ENCODE peak calls at places on chromosomes 11 and 22, in six cellular contexts. D, J, O, U, X and E are unnamed samples.

GRCh38 chr11:74770456-74770855 is 21.8 kb downstream of the RNF169 start:
- DNase-seq in D (no peak), J (no peak), O (no peak), U (no peak), X (no peak), E (no peak)

GRCh38 chr22:36722055-36722454 is 18.5 kb upstream of the CACNG2 start:
- DNase-seq in D (no peak), J (no peak), O (no peak), U (no peak), X (no peak), E (no peak)

GRCh38 chr11:21572210-21572609 is 620.7 kb upstream of the ANO5 start:
- DNase-seq in D (no peak), J (no peak), O (no peak), U (no peak), X (no peak), E (no peak)

GRCh38 chr11:71129624-71130023 is 122.8 kb downstream of the SHANK2 start:
- DNase-seq in D (peak; percentile 40), J (peak; percentile 67), O (no peak), U (no peak), X (no peak), E (no peak)

GRCh38 chr22:38843201-38843715 is 570 bp downstream of the NPTXR start:
- DNase-seq in D (peak; percentile 80), J (peak; percentile 32), O (peak; percentile 61), U (peak; percentile 47), X (no peak), E (peak; percentile 65)

GRCh38 chr11:68047437-68048290 is 8.8 kb downstream of the TCIRG1 start:
- DNase-seq in D (no peak), J (no peak), O (no peak), U (no peak), X (no peak), E (no peak)

GRCh38 chr11:811446-812245 is 1.9 kb downstream of the RPLP2 start:
- DNase-seq in D (peak; percentile 42), J (no peak), O (no peak), U (no peak), X (no peak), E (no peak)

GRCh38 chr22:43378011-43378704 is 33.7 kb upstream of the MPPED1 start:
- DNase-seq in D (peak; percentile 39), J (no peak), O (no peak), U (no peak), X (no peak), E (peak; percentile 70)

GRCh38 chr22:41021039-41021654 is 70.0 kb downstream of the RBX1 start:
- DNase-seq in D (no peak), J (peak; percentile 6), O (no peak), U (no peak), X (peak; percentile 28), E (peak; percentile 22)

GRCh38 chr11:86151188-86152005 is 82.5 kb upstream of the PICALM start:
- DNase-seq in D (peak; percentile 59), J (no peak), O (no peak), U (no peak), X (no peak), E (peak; percentile 25)

GRCh38 chr11:106422585-106422984 is 345.1 kb downstream of the AASDHPPT start:
- DNase-seq in D (no peak), J (no peak), O (no peak), U (no peak), X (no peak), E (no peak)

GRCh38 chr11:47941907-47942558 is 38.3 kb upstream of the PTPRJ start:
- DNase-seq in D (no peak), J (no peak), O (no peak), U (no peak), X (no peak), E (no peak)

GRCh38 chr22:45543243-45543642 is 40.6 kb downstream of the FBLN1 start:
- DNase-seq in D (no peak), J (no peak), O (no peak), U (no peak), X (no peak), E (no peak)

GRCh38 chr11:125724125-125724524 is 22.0 kb upstream of the PATE1 start:
- DNase-seq in D (peak; percentile 11), J (no peak), O (no peak), U (no peak), X (no peak), E (no peak)

GRCh38 chr11:82720267-82720666 is 13.4 kb downstream of the FAM181B start:
- DNase-seq in D (no peak), J (no peak), O (no peak), U (no peak), X (no peak), E (no peak)

GRCh38 chr11:122103366-122103765 is 12.6 kb downstream of the BLID start:
- DNase-seq in D (peak; percentile 56), J (peak; percentile 30), O (no peak), U (no peak), X (no peak), E (no peak)

GRCh38 chr11:73957654-73958361 is 7.0 kb downstream of the DNAJB13 start:
- DNase-seq in D (no peak), J (no peak), O (no peak), U (no peak), X (no peak), E (no peak)

GRCh38 chr22:38941488-38941987 is 15.9 kb upstream of the APOBEC3A start:
- DNase-seq in D (no peak), J (no peak), O (no peak), U (peak; percentile 64), X (peak; percentile 28), E (no peak)

GRCh38 chr11:69230856-69231425 is 63.0 kb upstream of the MYEOV start:
- DNase-seq in D (no peak), J (no peak), O (no peak), U (no peak), X (peak; percentile 10), E (no peak)

GRCh38 chr22:38943181-38943580 is 14.2 kb upstream of the APOBEC3A start:
- DNase-seq in D (no peak), J (no peak), O (no peak), U (no peak), X (no peak), E (no peak)

GRCh38 chr11:96744697-96745096 is 354.9 kb downstream of the JRKL start:
- DNase-seq in D (no peak), J (no peak), O (no peak), U (no peak), X (no peak), E (no peak)

GRCh38 chr11:120682026-120682649 is 170.6 kb downstream of the GRIK4 start:
- DNase-seq in D (no peak), J (no peak), O (no peak), U (no peak), X (no peak), E (no peak)

GRCh38 chr11:65859812-65860277 is 388 bp upstream of the MUS81 start:
- DNase-seq in D (no peak), J (no peak), O (peak; percentile 45), U (no peak), X (no peak), E (no peak)

GRCh38 chr22:46915978-46916730 is 153.7 kb downstream of the TBC1D22A start:
- DNase-seq in D (no peak), J (no peak), O (no peak), U (no peak), X (no peak), E (no peak)

GRCh38 chr22:37267128-37267587 is 15.2 kb upstream of the CYTH4 start:
- DNase-seq in D (peak; percentile 44), J (peak; percentile 40), O (peak; percentile 83), U (no peak), X (no peak), E (peak; percentile 39)

GRCh38 chr11:93489841-93490240 is 53.4 kb downstream of the SMCO4 start:
- DNase-seq in D (no peak), J (no peak), O (no peak), U (no peak), X (no peak), E (no peak)

GRCh38 chr11:79484872-79485271 is 44.0 kb upstream of the TENM4 start:
- DNase-seq in D (no peak), J (no peak), O (no peak), U (no peak), X (no peak), E (no peak)